ENCODE peak calls at places on chromosomes 4 and X, in four cellular contexts. N is GM23338, D is cardiac fibroblast, P is heart right ventricle. T is an unnamed sample.

GRCh38 chr4:174278467-174278866 is 5.0 kb downstream of the FBXO8 start:
- DNase-seq in N (no peak), D (no peak), P (no peak), T (no peak)

GRCh38 chr4:83964996-83965541 is 429.2 kb downstream of the GPAT3 start:
- DNase-seq in N (peak; percentile 49), D (peak; percentile 60), P (no peak), T (peak; percentile 45)

GRCh38 chrX:50618788-50619558 is 148.3 kb upstream of the DGKK start:
- DNase-seq in N (peak; percentile 32), D (peak; percentile 34), P (no peak), T (peak; percentile 1)

GRCh38 chr4:180521181-180521580 is 1722.0 kb upstream of the TENM3 start:
- DNase-seq in N (no peak), D (no peak), P (no peak), T (no peak)

GRCh38 chr4:53119685-53120084 is 246.2 kb downstream of the SCFD2 start:
- DNase-seq in N (peak; percentile 63), D (peak; percentile 67), P (no peak), T (peak; percentile 66)

GRCh38 chrX:81957900-81958545 is 756.1 kb downstream of the SH3BGRL start:
- DNase-seq in N (peak; percentile 11), D (peak; percentile 1), P (no peak), T (peak; percentile 10)

GRCh38 chrX:150663061-150663460 is 30.1 kb upstream of the MTMR1 start:
- DNase-seq in N (no peak), D (no peak), P (no peak), T (no peak)

GRCh38 chr4:179624768-179625181 is 2182.5 kb upstream of the AGA start:
- DNase-seq in N (no peak), D (peak; percentile 16), P (no peak), T (peak; percentile 32)

GRCh38 chrX:137916090-137916746 is 350.3 kb downstream of the ZIC3 start:
- DNase-seq in N (peak; percentile 1), D (no peak), P (no peak), T (no peak)

GRCh38 chr4:47835489-47835888 is 2.4 kb downstream of the CORIN start:
- DNase-seq in N (peak; percentile 51), D (no peak), P (no peak), T (no peak)

GRCh38 chr4:47837582-47838294 is at the start of gene CORIN:
- DNase-seq in N (peak; percentile 70), D (no peak), P (peak; percentile 41), T (no peak)

GRCh38 chr4:47839259-47839658 is 1.4 kb upstream of the CORIN start:
- DNase-seq in N (peak; percentile 61), D (peak; percentile 91), P (no peak), T (peak; percentile 93)

GRCh38 chr4:47838445-47838844 is 578 bp upstream of the CORIN start:
- DNase-seq in N (peak; percentile 61), D (no peak), P (no peak), T (no peak)

GRCh38 chr4:47836655-47837581 is 949 bp downstream of the CORIN start:
- DNase-seq in N (peak; percentile 95), D (peak; percentile 80), P (peak; percentile 82), T (peak; percentile 80)
- TF ChIP-seq CTCF in N (peak; percentile 64), D (peak; percentile 81), P (peak; percentile 67), T (peak; percentile 70)

GRCh38 chrX:68133181-68133580 is 300.1 kb downstream of the OPHN1 start:
- DNase-seq in N (no peak), D (no peak), P (no peak), T (no peak)
- H3K4me3 ChIP-seq in N (no peak overlapping the region), D (no peak overlapping the region), P (no peak overlapping the region), T (no peak overlapping the region)

DNA sequence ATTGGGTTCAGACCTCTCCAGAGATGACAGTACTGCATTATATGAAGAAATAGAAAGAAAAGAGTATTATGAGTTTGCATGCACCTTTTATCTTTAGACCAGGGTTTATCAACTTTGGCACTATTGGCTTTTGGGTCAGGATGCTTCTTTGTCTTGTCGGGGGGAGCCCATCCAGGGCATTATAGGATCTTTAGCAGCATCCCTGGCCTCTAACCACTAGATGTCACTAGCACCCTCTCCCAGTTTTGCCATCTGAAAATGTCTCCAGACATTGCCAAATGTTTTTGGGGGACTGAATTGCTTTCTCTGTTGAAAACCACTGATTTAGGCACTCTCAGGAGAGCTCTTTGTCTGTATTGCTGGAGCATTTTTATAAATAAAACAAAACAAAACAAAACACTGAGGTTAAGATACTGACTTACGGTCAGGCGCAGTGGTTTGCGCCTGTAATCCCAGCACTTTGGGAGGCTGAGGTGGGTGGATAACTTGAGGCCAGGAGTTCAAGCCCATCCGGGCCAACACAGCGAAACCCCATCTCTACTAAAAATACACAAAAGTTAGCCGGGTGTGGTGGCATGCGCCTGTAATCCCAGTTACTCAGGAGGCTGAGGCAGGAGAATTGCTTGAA is 23.6 kb downstream of the CA5B start:
- DNase-seq in N (peak; percentile 70), D (peak; percentile 44), P (no peak), T (peak; percentile 48)
- TF ChIP-seq CTCF in N (peak; percentile 73), D (peak; percentile 70), P (peak; percentile 61), T (peak; percentile 92)

DNA sequence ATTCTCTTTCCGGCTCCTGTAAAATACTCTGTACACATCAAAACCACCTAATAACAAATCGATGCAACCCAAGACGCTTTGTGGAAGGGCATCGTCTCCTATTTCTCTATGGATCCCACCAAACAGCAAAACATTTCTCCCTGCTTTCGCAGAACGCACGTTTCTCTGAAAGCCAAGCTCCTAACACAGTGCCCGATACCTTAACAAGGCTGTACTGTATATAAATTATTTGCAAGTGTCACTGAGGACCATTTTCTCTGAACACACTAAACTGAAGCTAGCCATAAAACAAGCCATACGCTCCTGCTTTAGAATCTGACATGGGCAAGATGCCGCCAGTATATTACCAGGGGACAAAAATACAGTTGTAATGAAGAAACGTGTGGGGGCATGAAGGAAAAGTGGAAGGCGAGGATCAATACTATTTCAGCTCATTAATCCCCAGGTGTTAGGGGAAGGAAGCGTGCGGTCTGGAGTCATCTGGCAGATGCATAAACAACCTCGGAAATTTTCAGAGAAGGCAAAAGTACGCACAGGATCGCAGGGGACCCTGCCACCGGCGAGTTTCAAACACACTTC is 715 bp downstream of the KCNIP4 start:
- DNase-seq in N (no peak), D (no peak), P (no peak), T (no peak)
- H3K4me3 ChIP-seq in N (peak overlapping the region; percentile 78), D (no peak overlapping the region), P (no peak overlapping the region), T (peak overlapping the region; percentile 23)

GRCh38 chrX:40083120-40083978 is 14.4 kb downstream of the BCOR start:
- DNase-seq in N (peak; percentile 62), D (no peak), P (peak; percentile 35), T (no peak)
- TF ChIP-seq CTCF in N (no peak), D (no peak), P (no peak), T (no peak)

DNA sequence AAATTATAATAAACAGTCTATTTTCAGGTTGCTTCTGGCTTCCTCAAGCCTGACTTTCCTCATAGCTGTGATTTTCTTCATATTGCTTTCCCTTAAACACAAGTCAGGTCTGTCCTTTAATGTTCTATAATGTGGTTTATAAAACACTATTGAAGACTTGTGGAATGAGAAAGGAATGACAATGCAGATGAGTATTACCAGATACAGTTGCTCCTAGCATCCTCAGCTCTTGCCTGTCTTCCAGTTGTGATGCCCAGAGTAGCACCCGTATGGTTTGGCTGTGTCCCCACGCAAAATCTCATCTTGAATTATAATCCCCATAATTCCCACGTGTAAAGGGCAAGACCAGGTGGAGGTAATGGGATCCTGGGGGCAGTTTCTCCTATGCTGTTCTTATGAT is 265.7 kb upstream of the BOD1L1 start:
- DNase-seq in N (no peak), D (peak; percentile 26), P (no peak), T (peak; percentile 31)
- H3K4me3 ChIP-seq in N (no peak overlapping the region), D (no peak overlapping the region), P (no peak overlapping the region), T (no peak overlapping the region)

GRCh38 chr4:1170156-1170804 is 2.1 kb downstream of the SPON2 start:
- DNase-seq in N (no peak), D (no peak), P (no peak), T (no peak)

GRCh38 chr4:1172228-1172851 is at the start of gene SPON2:
- DNase-seq in N (peak; percentile 62), D (peak; percentile 28), P (peak; percentile 56), T (peak; percentile 80)

GRCh38 chr4:1170805-1171305 is 1.5 kb downstream of the SPON2 start:
- DNase-seq in N (no peak), D (no peak), P (no peak), T (no peak)

GRCh38 chr4:1172971-1173757 is 781 bp upstream of the SPON2 start:
- DNase-seq in N (peak; percentile 59), D (no peak), P (no peak), T (peak; percentile 93)

GRCh38 chr4:1171306-1172227 is 816 bp downstream of the SPON2 start:
- DNase-seq in N (peak; percentile 79), D (no peak), P (no peak), T (no peak)
- TF ChIP-seq CTCF in N (no peak), D (no peak), P (no peak), T (no peak)

GRCh38 chrX:20140410-20140809 is 1.2 kb downstream of the EIF1AX start:
- DNase-seq in N (no peak), D (peak; percentile 11), P (no peak), T (no peak)

GRCh38 chrX:20141281-20142220 is at the start of gene EIF1AX:
- DNase-seq in N (peak; percentile 95), D (peak; percentile 98), P (peak; percentile 94), T (peak; percentile 99)

GRCh38 chrX:20143539-20143938 is 1.9 kb upstream of the EIF1AX start:
- DNase-seq in N (no peak), D (no peak), P (no peak), T (no peak)

GRCh38 chrX:20143111-20143510 is 1.5 kb upstream of the EIF1AX start:
- DNase-seq in N (no peak), D (no peak), P (no peak), T (no peak)

GRCh38 chrX:20139966-20140365 is 1.7 kb downstream of the EIF1AX start:
- DNase-seq in N (no peak), D (peak; percentile 74), P (no peak), T (peak; percentile 90)
- H3K4me3 ChIP-seq in N (peak overlapping the region; percentile 85), D (peak overlapping the region; percentile 80), P (peak overlapping the region; percentile 82), T (peak overlapping the region; percentile 76)

DNA sequence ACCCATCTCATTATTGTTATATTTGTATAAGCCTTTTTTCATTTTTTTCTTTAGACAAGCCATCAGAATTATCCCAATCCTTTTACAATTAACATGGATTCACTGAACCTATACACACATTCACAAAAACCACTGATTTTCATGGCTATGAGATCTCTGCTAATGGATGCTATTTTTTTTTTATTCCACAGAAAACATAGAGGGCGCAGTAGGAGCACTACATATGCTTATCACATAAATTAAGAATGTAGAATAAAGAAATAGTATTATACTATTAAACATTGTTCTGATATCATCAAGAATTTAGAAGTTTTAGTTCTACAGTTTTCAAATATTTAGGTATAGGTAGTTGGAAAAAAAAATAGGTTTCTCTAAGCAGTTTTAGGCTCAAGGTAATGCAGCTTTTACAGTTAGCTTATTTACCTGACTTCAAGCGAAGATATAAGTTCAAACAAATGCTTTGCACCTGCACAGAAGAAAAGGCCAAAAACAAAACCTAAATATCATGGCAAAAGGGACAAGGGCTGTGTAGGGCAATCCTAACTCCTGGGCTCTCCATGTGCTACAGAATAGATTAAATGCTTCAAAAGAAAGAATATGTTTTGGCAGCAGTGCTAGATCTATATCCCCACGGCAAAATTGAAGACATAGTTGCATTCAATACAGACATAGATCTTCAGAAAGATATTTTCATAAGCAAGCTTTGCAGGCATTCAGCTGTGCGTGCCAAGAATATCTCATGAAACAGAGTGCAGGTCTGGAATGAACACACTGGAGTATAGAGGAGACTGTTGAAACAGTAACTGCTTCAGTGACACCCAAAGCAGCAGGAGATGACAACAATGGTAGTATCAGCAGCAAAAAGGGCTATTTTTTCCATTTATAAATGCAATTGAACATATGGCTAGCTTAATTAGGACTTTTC is 1477.1 kb downstream of the ARAP2 start:
- DNase-seq in N (no peak), D (no peak), P (no peak), T (no peak)
- TF ChIP-seq CTCF in N (no peak), D (no peak), P (no peak), T (no peak)

T was measured in fibroblast of mammary gland.